ENCODE peak calls at places on chromosome 9, in seven cellular contexts. J, G, N, Q, L, H and R are unnamed samples.

GRCh38 chr9:38682713-38683112 is 37.2 kb downstream of the FAM240B start:
- DNase-seq in J (peak; percentile 73), G (no peak), N (no peak), Q (no peak), L (peak; percentile 92), H (peak; percentile 82), R (no peak)

GRCh38 chr9:131347376-131348020 is 46.4 kb upstream of the PRRC2B start:
- DNase-seq in J (no peak), G (no peak), N (peak; percentile 30), Q (no peak), L (no peak), H (peak; percentile 15), R (no peak)

GRCh38 chr9:101437806-101438232 is 2.2 kb upstream of the ALDOB start:
- DNase-seq in J (no peak), G (peak; percentile 55), N (no peak), Q (no peak), L (no peak), H (no peak), R (no peak)

GRCh38 chr9:77974414-77974813 is 57.2 kb downstream of the GNAQ start:
- DNase-seq in J (no peak), G (no peak), N (no peak), Q (no peak), L (no peak), H (no peak), R (no peak)

GRCh38 chr9:19127881-19128719 is 808 bp upstream of the PLIN2 start:
- DNase-seq in J (no peak), G (peak; percentile 37), N (peak; percentile 66), Q (no peak), L (no peak), H (peak; percentile 58), R (peak; percentile 49)

GRCh38 chr9:127021664-127022337 is 100.6 kb downstream of the ANGPTL2 start:
- DNase-seq in J (no peak), G (peak; percentile 84), N (peak; percentile 59), Q (no peak), L (no peak), H (peak; percentile 99), R (peak; percentile 78)

GRCh38 chr9:71549023-71549422 is 219.3 kb downstream of the CEMIP2 start:
- DNase-seq in J (no peak), G (no peak), N (no peak), Q (no peak), L (no peak), H (no peak), R (no peak)

GRCh38 chr9:14661421-14662059 is 31.7 kb downstream of the ZDHHC21 start:
- DNase-seq in J (no peak), G (no peak), N (no peak), Q (no peak), L (peak; percentile 62), H (peak; percentile 61), R (no peak)

GRCh38 chr9:93682155-93682968 is 106.0 kb downstream of the PHF2 start:
- DNase-seq in J (peak; percentile 66), G (peak; percentile 59), N (peak; percentile 67), Q (peak; percentile 72), L (peak; percentile 60), H (peak; percentile 68), R (peak; percentile 85)

GRCh38 chr9:31799953-31800609 is 584.4 kb upstream of the ACO1 start:
- DNase-seq in J (no peak), G (no peak), N (no peak), Q (no peak), L (peak; percentile 41), H (peak; percentile 57), R (no peak)

GRCh38 chr9:130627896-130628792 is 36.2 kb upstream of the PRDM12 start:
- DNase-seq in J (no peak), G (no peak), N (no peak), Q (no peak), L (no peak), H (no peak), R (no peak)

GRCh38 chr9:10050016-10050415 is 562.8 kb downstream of the PTPRD start:
- DNase-seq in J (no peak), G (no peak), N (no peak), Q (no peak), L (no peak), H (no peak), R (peak; percentile 42)

GRCh38 chr9:113361304-113362018 is 12.1 kb downstream of the BSPRY start:
- DNase-seq in J (no peak), G (no peak), N (no peak), Q (no peak), L (peak; percentile 37), H (peak; percentile 54), R (no peak)

GRCh38 chr9:129036923-129037766 is 719 bp downstream of the MIGA2 start:
- DNase-seq in J (no peak), G (no peak), N (no peak), Q (no peak), L (no peak), H (no peak), R (no peak)

GRCh38 chr9:94445846-94446245 is 109.0 kb upstream of the PCAT7 start:
- DNase-seq in J (no peak), G (no peak), N (no peak), Q (no peak), L (no peak), H (no peak), R (no peak)

GRCh38 chr9:88660611-88661010 is 125.6 kb downstream of the NXNL2 start:
- DNase-seq in J (no peak), G (no peak), N (no peak), Q (no peak), L (peak; percentile 69), H (peak; percentile 62), R (no peak)

GRCh38 chr9:100322954-100323536 is 29.7 kb downstream of the TEX10 start:
- DNase-seq in J (peak; percentile 18), G (no peak), N (no peak), Q (no peak), L (peak; percentile 44), H (peak; percentile 63), R (no peak)

GRCh38 chr9:101650096-101650495 is 55.3 kb upstream of the PPP3R2 start:
- DNase-seq in J (no peak), G (no peak), N (no peak), Q (no peak), L (no peak), H (no peak), R (no peak)

GRCh38 chr9:78866228-78867132 is 569.6 kb downstream of the PSAT1 start:
- DNase-seq in J (peak; percentile 74), G (no peak), N (no peak), Q (no peak), L (peak; percentile 94), H (peak; percentile 86), R (no peak)

GRCh38 chr9:69186841-69187611 is 12.9 kb downstream of the TJP2 start:
- DNase-seq in J (no peak), G (no peak), N (no peak), Q (no peak), L (peak; percentile 63), H (peak; percentile 78), R (no peak)

GRCh38 chr9:132919609-132920268 is 24.7 kb downstream of the TSC1 start:
- DNase-seq in J (no peak), G (no peak), N (no peak), Q (no peak), L (no peak), H (no peak), R (no peak)
- TF ChIP-seq CTCF in J (no peak), G (no peak), N (no peak), Q (no peak), L (no peak), H (no peak), R (no peak)

GRCh38 chr9:36141288-36141687 is 4.8 kb downstream of the GLIPR2 start:
- DNase-seq in J (no peak), G (no peak), N (no peak), Q (no peak), L (peak; percentile 79), H (peak; percentile 44), R (no peak)

GRCh38 chr9:36144322-36145206 is 8.0 kb downstream of the GLIPR2 start:
- DNase-seq in J (no peak), G (no peak), N (no peak), Q (no peak), L (no peak), H (no peak), R (no peak)

GRCh38 chr9:36141761-36142160 is 5.2 kb downstream of the GLIPR2 start:
- DNase-seq in J (no peak), G (no peak), N (no peak), Q (no peak), L (no peak), H (no peak), R (no peak)

GRCh38 chr9:36143242-36143641 is 6.7 kb downstream of the GLIPR2 start:
- DNase-seq in J (no peak), G (no peak), N (no peak), Q (no peak), L (no peak), H (no peak), R (no peak)

DNA sequence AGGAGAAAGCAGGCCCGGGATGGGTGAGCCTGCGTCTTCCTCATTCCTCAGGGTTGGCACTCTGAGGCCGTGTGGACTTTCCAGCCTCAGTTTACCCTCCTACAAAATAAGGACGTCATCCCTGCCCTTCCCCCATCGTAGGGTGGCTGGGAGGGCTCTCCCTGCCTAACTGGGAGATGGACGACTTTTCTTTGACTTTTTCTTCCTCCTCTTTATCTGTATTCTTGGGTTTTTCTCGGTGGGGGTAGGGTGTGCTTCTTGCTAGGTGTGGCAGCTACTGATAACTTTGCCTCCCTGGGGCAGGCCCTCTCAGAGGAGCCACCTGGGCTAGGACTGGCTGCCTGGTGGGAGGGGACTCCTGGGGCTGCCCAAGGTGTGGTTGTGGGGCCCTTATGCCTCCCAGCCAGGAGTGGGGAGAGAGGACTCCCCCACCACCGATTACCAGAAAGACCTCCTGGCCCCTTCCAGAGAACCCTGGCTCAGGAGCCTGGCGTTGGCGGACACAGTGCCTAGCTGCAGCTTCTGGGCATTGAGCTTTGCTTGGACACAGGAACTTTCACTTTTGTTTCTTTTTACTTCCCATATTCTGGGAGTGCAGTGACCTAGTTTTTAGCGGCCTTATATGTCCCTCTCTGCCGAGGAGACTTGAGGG is 6.1 kb downstream of the GLIPR2 start:
- DNase-seq in J (no peak), G (peak; percentile 28), N (no peak), Q (no peak), L (no peak), H (no peak), R (no peak)
- H3K27ac ChIP-seq in J (no peak overlapping the region), G (peak overlapping the region; percentile 77), N (peak overlapping the region; percentile 89), Q (peak overlapping the region; percentile 88), L (no peak overlapping the region), H (no peak overlapping the region), R (peak overlapping the region; percentile 91)

GRCh38 chr9:135649508-135649907 is 10.2 kb upstream of the GLT6D1 start:
- DNase-seq in J (no peak), G (no peak), N (no peak), Q (no peak), L (no peak), H (no peak), R (no peak)
- H3K9me3 ChIP-seq in J (peaks cover 78% of the 10 kb centered on the region), G (peaks cover 22% of the 10 kb centered on the region), N (peaks cover 37% of the 10 kb centered on the region), Q (peaks cover 2% of the 10 kb centered on the region), L (no peaks in the 10 kb centered on the region), H (no peaks in the 10 kb centered on the region), R (peaks cover 48% of the 10 kb centered on the region)

DNA sequence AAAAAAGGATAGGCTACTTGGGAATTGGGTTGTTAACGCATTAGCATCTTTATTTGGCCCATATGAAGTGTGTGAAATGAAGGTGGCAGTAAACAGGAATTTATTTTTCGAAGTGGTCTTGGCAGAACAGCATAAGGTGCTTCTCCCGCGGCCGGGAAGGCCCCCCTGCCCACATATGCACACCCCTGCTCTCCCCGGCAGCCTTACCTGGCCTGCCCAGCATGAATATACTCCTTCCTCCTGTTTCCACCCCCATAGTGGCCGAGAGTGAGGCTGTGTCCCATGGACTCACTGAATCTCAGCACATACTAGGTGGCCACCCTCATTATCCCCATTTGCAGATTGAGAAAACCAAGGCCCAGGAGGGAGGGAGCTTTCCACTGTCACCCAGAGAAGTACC is 54.0 kb upstream of the OLFM1 start:
- DNase-seq in J (no peak), G (no peak), N (no peak), Q (no peak), L (no peak), H (no peak), R (no peak)
- TF ChIP-seq CTCF in J (no peak), G (no peak), N (no peak), Q (no peak), L (no peak), H (no peak), R (no peak)